ENCODE peak calls at places on chromosomes 3 and 15, in four cellular contexts. K is NT2/D1; Q is kidney; T is CD8-positive, alpha-beta memory T cell. X is an unnamed sample.

GRCh38 chr3:194095464-194095863 is 40.5 kb upstream of the HES1 start:
- DNase-seq in T (no peak), K (no peak), Q (peak; percentile 81), X (no peak)

GRCh38 chr15:45521596-45522167 is 873 bp downstream of the SLC30A4 start:
- DNase-seq in T (peak; percentile 18), Q (no peak), K (no peak), X (no peak)

GRCh38 chr3:95609411-95609810 is 1205.0 kb upstream of the EPHA6 start:
- DNase-seq in K (no peak), Q (no peak), T (no peak), X (no peak)

GRCh38 chr3:190073264-190073663 is 47.4 kb downstream of the P3H2 start:
- DNase-seq in Q (peak; percentile 65), K (no peak), T (no peak), X (no peak)

GRCh38 chr15:66132251-66132816 is 121.2 kb downstream of the MEGF11 start:
- DNase-seq in K (no peak), T (no peak), Q (no peak), X (no peak)

GRCh38 chr3:65439641-65440040 is 599.1 kb downstream of the MAGI1 start:
- DNase-seq in K (peak; percentile 78), T (no peak), Q (no peak), X (no peak)

GRCh38 chr3:141393151-141394076 is 25.1 kb downstream of the ZBTB38 start:
- DNase-seq in Q (no peak), T (no peak), K (peak; percentile 92), X (no peak)

GRCh38 chr3:138440137-138440536 is 5.7 kb downstream of the ESYT3 start:
- DNase-seq in T (no peak), K (no peak), Q (no peak), X (no peak)

GRCh38 chr3:108119398-108120109 is 28.7 kb upstream of the CD47 start:
- DNase-seq in Q (no peak), T (no peak), K (no peak), X (no peak)

GRCh38 chr3:151501171-151501790 is 40.4 kb upstream of the IGSF10 start:
- DNase-seq in Q (no peak), T (no peak), K (no peak), X (no peak)

GRCh38 chr3:15794303-15794771 is 3.4 kb downstream of the ANKRD28 start:
- DNase-seq in T (no peak), K (no peak), Q (no peak), X (no peak)

GRCh38 chr3:170566413-170566812 is 19.5 kb downstream of the SLC7A14 start:
- DNase-seq in K (no peak), Q (no peak), T (no peak), X (no peak)

GRCh38 chr3:73516656-73517055 is 108.1 kb downstream of the PDZRN3 start:
- DNase-seq in Q (no peak), T (no peak), K (no peak), X (no peak)

DNA sequence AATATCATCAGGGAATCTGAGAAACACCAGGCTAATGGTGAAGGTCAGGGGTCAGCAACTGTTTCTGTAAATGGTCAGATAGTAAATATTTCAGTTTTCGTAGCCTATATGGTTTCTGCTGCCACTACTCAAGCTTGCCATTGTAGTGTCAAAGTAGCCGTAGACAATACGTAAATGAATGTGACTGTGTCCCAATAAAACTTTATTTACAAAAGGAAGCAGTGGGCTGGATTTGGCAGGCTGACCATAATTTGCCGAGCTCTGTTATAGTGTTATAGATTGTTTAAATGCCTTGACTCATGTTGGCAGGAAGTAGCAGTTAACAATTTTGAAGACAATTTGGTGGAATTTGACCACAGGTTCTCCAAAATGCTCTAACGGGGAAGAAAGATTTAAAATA is 548.2 kb downstream of the FOXP1 start:
- DNase-seq in K (no peak), Q (no peak), T (no peak), X (no peak)
- H3K4me1 ChIP-seq in K (peaks cover 4% of the 10 kb centered on the region), Q (peaks cover 3% of the 10 kb centered on the region), T (peaks cover 45% of the 10 kb centered on the region), X (peaks cover 51% of the 10 kb centered on the region)

GRCh38 chr3:117035785-117036184 is 326.2 kb downstream of the TUSC7 start:
- DNase-seq in T (no peak), K (no peak), Q (peak; percentile 48), X (no peak)

DNA sequence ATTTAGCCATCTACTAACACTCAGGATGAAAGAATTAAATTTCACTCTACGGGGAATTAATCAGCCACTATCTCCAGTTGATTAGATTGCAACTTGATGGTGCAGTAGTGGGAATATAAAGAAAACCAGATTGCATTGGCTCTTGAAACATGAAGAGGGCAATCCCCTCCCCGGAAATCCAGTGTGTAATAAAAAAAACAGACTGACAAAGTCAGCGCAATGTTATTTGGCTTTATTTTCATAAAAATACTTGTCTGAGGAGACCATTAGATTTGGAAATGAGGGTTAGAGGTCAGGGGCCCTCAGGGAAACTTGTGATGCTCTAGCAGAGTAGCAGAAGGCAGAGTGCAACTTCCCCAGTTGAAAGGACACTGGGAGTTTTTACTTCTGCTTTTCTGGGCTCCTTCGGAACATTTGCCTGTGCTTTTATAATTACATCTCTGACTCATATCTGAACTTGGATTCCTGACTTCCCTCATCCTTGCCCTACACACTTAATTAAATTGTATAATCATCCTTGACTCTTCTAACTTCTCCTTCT is 326.8 kb downstream of the TUSC7 start:
- DNase-seq in T (no peak), K (no peak), Q (no peak), X (peak; percentile 69)
- H3K4me3 ChIP-seq in T (no peak overlapping the region), K (no peak overlapping the region), Q (no peak overlapping the region), X (no peak overlapping the region)

GRCh38 chr15:101206173-101206572 is 45.7 kb downstream of the CHSY1 start:
- DNase-seq in T (peak; percentile 9), Q (no peak), K (no peak), X (peak; percentile 70)
- H3K4me1 ChIP-seq in T (peaks cover 35% of the 10 kb centered on the region), Q (peaks cover 9% of the 10 kb centered on the region), K (peaks cover 5% of the 10 kb centered on the region), X (peaks cover 91% of the 10 kb centered on the region)

GRCh38 chr15:40340740-40341400 is at the start of gene CCDC9B:
- DNase-seq in K (no peak), Q (peak; percentile 97), T (no peak), X (peak; percentile 91)
- H3K4me3 ChIP-seq in K (no peak within 1 kb of the TSS), Q (peak within 1 kb of the TSS; percentile 43), T (no peak within 1 kb of the TSS), X (peak within 1 kb of the TSS; percentile 48)

GRCh38 chr3:125110016-125110875 is 54.4 kb upstream of the HEG1 start:
- DNase-seq in K (no peak), Q (no peak), T (no peak), X (no peak)

GRCh38 chr3:125108833-125109540 is 53.2 kb upstream of the HEG1 start:
- DNase-seq in K (no peak), T (no peak), Q (no peak), X (no peak)

GRCh38 chr3:125109541-125109925 is 53.7 kb upstream of the HEG1 start:
- DNase-seq in Q (no peak), K (no peak), T (no peak), X (no peak)

GRCh38 chr3:125107384-125107783 is 51.6 kb upstream of the HEG1 start:
- DNase-seq in K (no peak), Q (no peak), T (no peak), X (no peak)

GRCh38 chr3:125107861-125108567 is 52.2 kb upstream of the HEG1 start:
- DNase-seq in K (no peak), Q (no peak), T (no peak), X (no peak)
- H3K4me1 ChIP-seq in K (peaks cover 4% of the 10 kb centered on the region), Q (no peaks in the 10 kb centered on the region), T (no peaks in the 10 kb centered on the region), X (no peaks in the 10 kb centered on the region)

GRCh38 chr15:70851889-70852288 is 2.1 kb downstream of the LARP6 start:
- DNase-seq in K (no peak), Q (no peak), T (no peak), X (no peak)
- H3K4me3 ChIP-seq in K (no peak overlapping the region), Q (no peak overlapping the region), T (no peak overlapping the region), X (peak overlapping the region; percentile 84)

GRCh38 chr15:74792227-74793016 is 10.5 kb downstream of the CSK start:
- DNase-seq in K (no peak), T (peak; percentile 15), Q (no peak), X (no peak)
- H3K4me1 ChIP-seq in K (peaks cover 47% of the 10 kb centered on the region), T (peaks cover 99% of the 10 kb centered on the region), Q (peaks cover 43% of the 10 kb centered on the region), X (peaks cover 74% of the 10 kb centered on the region)

DNA sequence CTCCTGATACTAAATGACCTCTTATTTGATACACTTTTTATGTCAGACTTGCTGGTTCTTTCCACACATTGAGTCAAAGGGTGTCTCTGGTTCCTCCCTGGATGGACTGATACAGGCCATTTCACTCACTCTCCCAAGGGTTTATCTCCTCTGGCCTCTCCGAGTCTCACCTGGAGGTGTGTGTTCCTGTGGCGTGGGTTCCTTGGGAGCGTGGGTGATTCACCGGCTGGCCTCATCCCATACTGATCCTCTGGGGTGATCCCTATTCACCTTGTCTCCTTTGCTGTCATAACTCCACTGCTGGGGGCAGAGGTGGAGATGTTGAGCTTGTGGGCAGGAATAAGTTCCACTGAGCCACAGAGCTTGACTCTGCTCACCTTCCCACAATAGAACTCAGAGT is 61.1 kb downstream of the ST6GAL1 start:
- DNase-seq in T (no peak), K (no peak), Q (no peak), X (no peak)
- H3K4me3 ChIP-seq in T (no peak overlapping the region), K (no peak overlapping the region), Q (no peak overlapping the region), X (no peak overlapping the region)

DNA sequence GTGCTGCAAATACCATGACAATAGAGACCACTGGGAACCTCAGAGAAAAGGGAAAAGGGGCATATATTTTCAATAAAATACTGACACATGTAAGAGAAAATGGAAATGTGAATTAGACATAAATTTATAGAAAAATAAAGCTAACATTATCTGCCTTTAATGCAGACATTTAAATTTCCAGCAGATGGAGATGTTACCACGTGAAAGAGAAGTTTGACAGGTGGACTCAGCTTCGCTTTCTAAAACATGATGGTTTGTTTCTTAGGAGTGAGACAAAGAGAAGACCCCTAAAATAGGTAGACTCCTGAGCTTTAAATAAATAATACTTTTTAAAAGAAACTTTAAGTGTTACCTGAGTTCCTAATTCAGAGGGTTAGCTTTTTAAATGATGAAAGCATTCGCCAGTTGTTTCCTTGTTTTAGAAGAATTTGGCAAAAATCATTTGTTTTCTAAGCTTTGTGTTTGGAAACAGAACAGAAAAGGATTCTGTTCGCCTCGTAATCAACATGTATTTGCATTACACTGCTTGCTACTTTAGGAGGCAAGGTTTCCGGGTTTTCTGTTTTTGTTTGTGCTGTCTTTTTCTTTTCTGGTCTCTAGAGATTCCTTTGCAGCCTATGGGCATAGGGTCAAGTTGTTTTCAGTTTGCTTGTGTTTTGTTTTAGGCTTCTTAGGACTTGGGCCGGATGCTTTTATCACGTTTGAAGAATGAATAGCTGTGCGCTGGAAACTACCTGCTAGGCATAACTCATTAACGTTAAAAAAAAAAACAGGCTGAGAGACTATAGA is 271.4 kb downstream of the THSD4 start:
- DNase-seq in T (peak; percentile 11), K (peak; percentile 86), Q (no peak), X (no peak)
- H3K4me1 ChIP-seq in T (no peaks in the 10 kb centered on the region), K (peaks cover 4% of the 10 kb centered on the region), Q (peaks cover 6% of the 10 kb centered on the region), X (no peaks in the 10 kb centered on the region)

DNA sequence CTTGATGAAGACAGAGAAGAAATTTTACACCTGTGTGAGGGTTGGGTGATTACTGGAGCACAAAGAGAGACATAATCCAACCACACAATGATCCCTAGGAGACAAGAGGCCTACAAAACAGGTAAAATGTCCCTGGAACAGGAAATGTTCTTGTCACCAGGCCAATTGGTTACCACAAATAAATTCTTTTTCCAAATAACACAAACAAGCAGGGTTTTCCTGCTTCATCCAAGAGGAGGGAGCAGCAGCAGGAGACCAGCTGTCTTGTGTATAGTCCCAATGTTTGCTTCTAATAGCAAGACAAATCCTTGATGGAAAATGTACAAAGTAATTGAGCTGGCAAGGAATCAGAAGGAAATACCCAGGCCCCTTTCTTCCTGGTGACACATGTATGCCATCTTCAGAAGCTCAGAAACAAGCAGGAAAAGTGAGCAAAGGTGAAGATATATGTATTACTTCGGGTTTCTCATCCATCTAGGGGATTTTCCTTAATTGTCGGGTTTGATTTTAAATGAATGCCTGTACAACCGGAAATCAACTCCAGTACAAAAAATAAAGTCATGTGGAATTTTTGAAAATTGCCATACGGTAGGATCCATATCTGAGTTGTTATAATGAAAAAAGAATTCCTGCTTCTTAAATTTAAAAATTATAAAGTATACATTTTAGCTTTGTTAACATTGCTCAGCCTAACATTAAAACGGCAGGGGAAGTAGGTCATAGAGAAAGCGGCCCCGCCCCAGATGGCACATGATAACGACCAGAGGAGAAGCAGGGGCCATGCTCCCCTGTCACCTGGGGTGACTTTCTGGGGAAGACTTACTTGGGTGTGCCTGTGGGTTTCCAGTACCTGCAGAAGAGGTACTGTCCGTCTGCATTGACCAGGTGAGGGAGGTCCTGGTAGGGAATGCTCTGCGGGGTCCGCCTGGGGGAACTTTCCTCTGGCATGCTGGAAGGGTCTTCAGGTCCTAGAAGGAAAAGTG is 1.2 kb downstream of the MGLL start:
- DNase-seq in Q (no peak), K (no peak), T (no peak), X (no peak)
- H3K4me3 ChIP-seq in Q (peak overlapping the region; percentile 88), K (no peak overlapping the region), T (no peak overlapping the region), X (peak overlapping the region; percentile 85)

X was measured in right atrium auricular region.